ENCODE peak calls at places on chromosomes 3 and 15, in nine cellular contexts. D is activated T-cell treated with anti-CD3 and anti-CD28 coated beads for 1 hour, C is T-cell, T is GM04504, Q is SHP77 treated with DMSO at 0.1 percent for 48 hours, A is stromal cell of bone marrow, B is RWPE1, X is adrenal gland, J is spleen. O is an unnamed sample.

GRCh38 chr15:51076898-51077564 is 17.7 kb downstream of the TNFAIP8L3 start:
- DNase-seq in D (no peak), C (peak), T (peak), Q (no peak), A (peak), B (no peak), X (peak), J (peak), O (no peak)

GRCh38 chr15:76206325-76206976 is 104.8 kb downstream of the ETFA start:
- DNase-seq in D (no peak), C (no peak), T (no peak), Q (peak), A (no peak), B (peak), X (peak), J (peak), O (no peak)

GRCh38 chr3:148681080-148681479 is 16.6 kb upstream of the AGTR1 start:
- DNase-seq in D (no peak), C (no peak), T (no peak), Q (no peak), A (no peak), B (peak), X (no peak), J (no peak), O (no peak)

GRCh38 chr15:60215225-60215963 is 182.4 kb downstream of the ANXA2 start:
- DNase-seq in D (no peak), C (no peak), T (no peak), Q (no peak), A (no peak), B (no peak), X (no peak), J (no peak), O (no peak)

GRCh38 chr3:65412591-65412990 is 626.1 kb downstream of the MAGI1 start:
- DNase-seq in D (no peak), C (no peak), T (no peak), Q (peak), A (no peak), B (no peak), X (peak), J (no peak), O (peak)

GRCh38 chr15:60374628-60375081 is 23.1 kb downstream of the ANXA2 start:
- DNase-seq in D (no peak), C (no peak), T (peak), Q (peak), A (peak), B (peak), X (peak), J (no peak), O (no peak)

GRCh38 chr3:9791127-9791526 is 1.1 kb downstream of the TADA3 start:
- DNase-seq in D (no peak), C (no peak), T (no peak), Q (no peak), A (no peak), B (no peak), X (no peak), J (no peak), O (no peak)

GRCh38 chr3:158842946-158843345 is 41.1 kb downstream of the MFSD1 start:
- DNase-seq in D (no peak), C (no peak), T (no peak), Q (no peak), A (peak), B (no peak), X (no peak), J (no peak), O (no peak)

GRCh38 chr15:40787344-40787841 is 17.6 kb downstream of the C15orf62 start:
- DNase-seq in D (no peak), C (peak), T (peak), Q (no peak), A (peak), B (peak), X (no peak), J (no peak), O (peak)

GRCh38 chr15:68555348-68556037 is 23.3 kb upstream of the CORO2B start:
- DNase-seq in D (no peak), C (no peak), T (no peak), Q (no peak), A (no peak), B (no peak), X (peak), J (peak), O (no peak)

GRCh38 chr3:136546718-136547117 is 205.5 kb downstream of the STAG1 start:
- DNase-seq in D (no peak), C (no peak), T (no peak), Q (no peak), A (no peak), B (no peak), X (no peak), J (no peak), O (peak)

GRCh38 chr3:76886761-76887500 is 153.0 kb upstream of the ROBO2 start:
- DNase-seq in D (no peak), C (no peak), T (no peak), Q (no peak), A (no peak), B (no peak), X (no peak), J (no peak), O (no peak)

GRCh38 chr3:14440531-14441239 is 38.3 kb downstream of the SLC6A6 start:
- DNase-seq in D (no peak), C (no peak), T (no peak), Q (no peak), A (no peak), B (no peak), X (peak), J (no peak), O (no peak)

GRCh38 chr3:53531749-53532148 is 37.3 kb downstream of the CACNA1D start:
- DNase-seq in D (no peak), C (no peak), T (no peak), Q (no peak), A (no peak), B (no peak), X (no peak), J (no peak), O (no peak)

GRCh38 chr3:190973760-190974159 is 111.3 kb upstream of the GMNC start:
- DNase-seq in D (no peak), C (no peak), T (no peak), Q (no peak), A (no peak), B (no peak), X (no peak), J (no peak), O (no peak)

O was measured in Jurkat, Clone E6-1.